ENCODE peak calls at places on chromosomes 7 and 10, in ten cellular contexts. U is activated CD8-positive, alpha-beta memory T cell treated with anti-CD3 and anti-CD28 coated beads, Interleukin-2, amount 50 U/mL, for 4 hours; D is cortex of kidney; K is H7; J is activated T-cell treated with anti-CD3 and anti-CD28 coated beads, Interleukin-2, amount 50 U/mL, for 24 hours; E is central memory CD4-positive, alpha-beta T cell; I is DMS 273 treated with DMSO at 0.1 percent for 48 hours; S is ovary; A is D341Med; W is posterior cingulate gyrus. H is an unnamed sample.

GRCh38 chr10:76647276-76647675 is 990.3 kb downstream of the KCNMA1 start:
- DNase-seq in U (no peak), D (no peak), K (no peak), J (no peak), E (no peak), I (no peak), S (no peak), A (no peak), W (no peak), H (no peak)

GRCh38 chr10:121668336-121669009 is 70.2 kb upstream of the FGFR2 start:
- DNase-seq in U (no peak), D (no peak), K (peak), J (no peak), E (no peak), I (peak), S (peak), A (no peak), W (peak), H (peak)

GRCh38 chr10:4013651-4014085 is 228.7 kb upstream of the KLF6 start:
- DNase-seq in U (peak), D (no peak), K (no peak), J (peak), E (no peak), I (no peak), S (no peak), A (no peak), W (peak), H (no peak)

GRCh38 chr10:100645111-100645510 is 100.3 kb upstream of the PAX2 start:
- DNase-seq in U (no peak), D (no peak), K (no peak), J (no peak), E (no peak), I (no peak), S (no peak), A (no peak), W (no peak), H (no peak)

GRCh38 chr7:98713411-98713810 is 96.3 kb downstream of the NPTX2 start:
- DNase-seq in U (no peak), D (no peak), K (no peak), J (no peak), E (no peak), I (no peak), S (no peak), A (no peak), W (no peak), H (no peak)

GRCh38 chr7:5827755-5828154 is 46.3 kb upstream of the RNF216 start:
- DNase-seq in U (peak), D (no peak), K (peak), J (peak), E (peak), I (peak), S (no peak), A (peak), W (no peak), H (peak)

GRCh38 chr10:77629775-77630565 is 7.6 kb downstream of the KCNMA1 start:
- DNase-seq in U (no peak), D (no peak), K (no peak), J (no peak), E (no peak), I (no peak), S (no peak), A (no peak), W (no peak), H (no peak)

GRCh38 chr7:47317537-47317936 is 264.4 kb downstream of the TNS3 start:
- DNase-seq in U (no peak), D (no peak), K (no peak), J (no peak), E (no peak), I (no peak), S (no peak), A (no peak), W (no peak), H (no peak)

GRCh38 chr10:133351408-133352318 is 4.5 kb downstream of the PRAP1 start:
- DNase-seq in U (no peak), D (no peak), K (peak), J (no peak), E (no peak), I (no peak), S (no peak), A (no peak), W (no peak), H (no peak)

GRCh38 chr10:323651-324293 is 188.5 kb downstream of the ZMYND11 start:
- DNase-seq in U (peak), D (no peak), K (peak), J (peak), E (peak), I (no peak), S (peak), A (no peak), W (peak), H (peak)

GRCh38 chr7:128178611-128179010 is 62.5 kb upstream of the LEP start:
- DNase-seq in U (no peak), D (no peak), K (no peak), J (no peak), E (no peak), I (no peak), S (no peak), A (no peak), W (no peak), H (peak)

GRCh38 chr10:75508239-75508813 is 76.9 kb downstream of the LRMDA start:
- DNase-seq in U (no peak), D (no peak), K (no peak), J (no peak), E (no peak), I (no peak), S (no peak), A (no peak), W (no peak), H (no peak)